ENCODE peak calls at places on chromosomes 3 and 15, in five cellular contexts. G, J, M, Y and P are unnamed samples.

GRCh38 chr3:60365360-60365759 is 885.9 kb downstream of the FHIT start:
- DNase-seq in G (no peak), J (no peak), M (no peak), Y (no peak), P (no peak)

GRCh38 chr3:170360916-170361315 is 3.4 kb downstream of the SKIL start:
- DNase-seq in G (no peak), J (no peak), M (no peak), Y (no peak), P (no peak)

GRCh38 chr3:38655708-38656300 is 6.3 kb upstream of the SCN5A start:
- DNase-seq in G (no peak), J (no peak), M (no peak), Y (peak; percentile 52), P (no peak)

GRCh38 chr15:84648539-84648938 is 5.5 kb downstream of the WDR73 start:
- DNase-seq in G (no peak), J (no peak), M (no peak), Y (no peak), P (no peak)

GRCh38 chr3:76078101-76078500 is 292.8 kb upstream of the ZNF717 start:
- DNase-seq in G (no peak), J (no peak), M (no peak), Y (no peak), P (no peak)

GRCh38 chr3:71101014-71101413 is 482.5 kb downstream of the FOXP1 start:
- DNase-seq in G (no peak), J (no peak), M (no peak), Y (no peak), P (no peak)

GRCh38 chr15:31511707-31512310 is 185.2 kb downstream of the KLF13 start:
- DNase-seq in G (peak; percentile 25), J (no peak), M (no peak), Y (no peak), P (no peak)

GRCh38 chr3:108486910-108487309 is 23.5 kb downstream of the MYH15 start:
- DNase-seq in G (no peak), J (no peak), M (no peak), Y (no peak), P (no peak)

GRCh38 chr3:47533481-47533880 is 20.0 kb upstream of the ELP6 start:
- DNase-seq in G (no peak), J (no peak), M (no peak), Y (no peak), P (no peak)

GRCh38 chr3:163438760-163439159 is 1639.5 kb downstream of the SI start:
- DNase-seq in G (no peak), J (no peak), M (no peak), Y (no peak), P (no peak)

GRCh38 chr3:131142580-131142979 is 115.9 kb downstream of the NEK11 start:
- DNase-seq in G (no peak), J (no peak), M (no peak), Y (no peak), P (no peak)

GRCh38 chr15:69456208-69457166 is 3.9 kb downstream of the RPLP1 start:
- DNase-seq in G (no peak), J (no peak), M (no peak), Y (no peak), P (no peak)
- TF ChIP-seq POLR2AphosphoS5 in G (peak; percentile 72), J (peak; percentile 74), M (peak; percentile 44), Y (peak; percentile 30), P (peak; percentile 86)

DNA sequence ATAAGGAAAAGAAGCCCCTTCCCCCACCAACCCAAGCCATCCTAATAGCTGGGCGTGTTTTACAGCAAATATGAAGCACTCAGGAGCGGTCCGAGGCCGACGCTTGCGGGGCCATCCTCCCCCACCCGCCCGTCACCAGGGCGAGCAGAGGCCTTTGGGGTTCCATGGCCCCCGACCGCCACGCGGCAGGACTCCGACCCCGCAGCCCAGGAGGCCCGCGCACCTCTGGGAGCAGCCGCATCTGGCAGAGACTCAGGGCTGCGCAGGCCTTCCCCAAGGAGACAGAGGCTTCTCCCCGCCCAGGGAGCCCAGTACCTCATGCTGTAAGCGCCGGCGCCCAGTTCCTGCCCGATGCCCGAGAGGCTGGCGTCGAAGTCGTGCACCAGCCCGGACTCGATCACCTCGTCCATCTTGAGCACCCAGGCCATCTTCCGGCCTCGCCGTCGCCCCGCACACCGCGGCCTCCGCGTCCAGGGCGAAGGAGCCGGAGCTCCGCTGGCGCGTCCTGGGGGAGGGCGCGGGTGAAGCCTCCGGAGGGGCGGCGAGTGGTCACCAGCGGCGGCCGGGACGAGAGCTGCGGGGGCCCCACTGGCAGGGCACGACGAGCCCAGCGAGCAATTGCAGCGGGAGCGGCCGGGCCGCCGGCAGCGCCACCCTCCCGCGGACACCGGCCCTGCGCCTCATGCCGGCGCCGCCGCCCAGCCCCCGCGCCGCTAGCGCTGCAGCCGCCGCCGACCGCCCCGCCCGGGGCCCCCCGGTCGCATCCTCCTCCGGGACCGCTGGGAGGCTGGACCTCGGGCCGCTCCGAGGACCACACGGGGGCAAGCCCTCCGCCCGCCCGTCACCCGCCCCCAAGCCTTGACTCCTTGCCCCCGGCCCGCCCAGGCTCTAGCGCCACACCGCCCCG is 531 bp downstream of the UBP1 start:
- DNase-seq in G (no peak), J (peak; percentile 16), M (no peak), Y (peak; percentile 21), P (peak; percentile 28)
- TF ChIP-seq POLR2A in G (peak; percentile 86), J (peak; percentile 71), M (no peak), Y (no peak), P (peak; percentile 73)

DNA sequence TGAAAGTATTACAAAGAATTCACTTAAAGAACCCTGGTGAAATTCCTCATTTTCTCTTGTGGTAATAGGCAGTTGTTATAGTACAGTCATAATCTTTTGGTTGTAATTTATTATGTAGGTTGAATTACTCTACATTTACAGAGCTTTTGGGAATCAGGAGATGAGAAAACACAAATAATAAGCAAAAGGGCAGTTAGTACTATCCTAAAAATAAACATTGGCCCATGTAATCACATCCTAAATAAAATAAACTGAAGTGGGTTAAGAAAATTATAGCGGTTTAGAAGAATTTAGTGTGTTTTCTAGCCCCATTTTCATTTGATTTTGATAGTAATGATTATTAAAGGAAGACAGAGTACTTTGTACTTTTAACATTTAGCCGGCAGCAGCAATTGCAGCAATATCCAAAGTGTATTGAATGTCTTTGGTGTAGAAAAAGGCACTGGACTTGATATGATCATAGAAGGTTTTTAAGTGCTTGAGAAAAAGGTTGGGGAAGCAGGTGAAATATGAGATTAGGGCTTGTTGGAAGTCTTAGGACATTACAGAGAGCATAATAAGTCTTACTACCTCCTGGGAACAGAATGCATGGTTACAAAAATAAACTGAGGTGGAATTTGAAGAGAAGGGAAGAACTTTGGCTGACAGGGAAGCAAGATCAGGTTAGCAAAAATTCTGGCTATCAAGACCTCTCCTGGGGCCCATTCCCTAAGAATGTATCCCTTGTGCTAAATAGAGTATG is 79.9 kb downstream of the MBNL1 start:
- DNase-seq in G (no peak), J (no peak), M (no peak), Y (no peak), P (no peak)
- TF ChIP-seq TAF1 in G (no peak), J (no peak), M (no peak), Y (no peak), P (no peak)

GRCh38 chr3:98875535-98875934 is 26.0 kb downstream of the DCBLD2 start:
- DNase-seq in G (no peak), J (no peak), M (no peak), Y (peak; percentile 15), P (no peak)
- TF ChIP-seq POLR2AphosphoS5 in G (no peak), J (no peak), M (no peak), Y (no peak), P (no peak)

GRCh38 chr3:134360046-134360445 is 14.2 kb downstream of the AMOTL2 start:
- DNase-seq in G (no peak), J (no peak), M (no peak), Y (no peak), P (no peak)
- TF ChIP-seq POLR2A in G (no peak), J (no peak), M (peak; percentile 48), Y (no peak), P (no peak)

GRCh38 chr3:57288403-57288802 is 4.1 kb downstream of the ASB14 start:
- DNase-seq in G (no peak), J (no peak), M (no peak), Y (no peak), P (no peak)

GRCh38 chr3:57279685-57280084 is 12.8 kb downstream of the ASB14 start:
- DNase-seq in G (no peak), J (no peak), M (no peak), Y (no peak), P (no peak)

GRCh38 chr3:57287205-57287604 is 5.3 kb downstream of the ASB14 start:
- DNase-seq in G (no peak), J (no peak), M (no peak), Y (no peak), P (no peak)

GRCh38 chr3:57281710-57282109 is 10.8 kb downstream of the ASB14 start:
- DNase-seq in G (no peak), J (no peak), M (no peak), Y (no peak), P (no peak)

DNA sequence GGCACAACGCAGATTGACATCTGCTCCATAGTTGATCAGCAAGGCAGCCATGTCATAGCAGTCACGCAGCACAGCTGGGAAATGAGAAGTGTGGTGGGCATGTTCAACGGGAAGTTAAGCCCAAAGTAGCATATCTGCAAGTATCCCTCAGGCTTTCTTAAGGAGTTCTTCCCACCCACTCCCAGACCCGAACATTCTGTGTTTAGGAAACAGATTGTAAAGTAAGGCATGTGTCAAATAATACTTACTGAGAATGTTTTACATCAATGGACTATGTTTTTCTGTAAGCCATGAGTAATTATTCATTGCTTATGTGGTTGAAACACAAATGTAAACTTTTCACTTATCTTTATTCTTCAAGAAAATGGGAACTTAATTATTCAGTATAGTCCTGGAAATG is 9.1 kb downstream of the ASB14 start:
- DNase-seq in G (no peak), J (no peak), M (no peak), Y (no peak), P (no peak)
- TF ChIP-seq TAF1 in G (no peak), J (no peak), M (no peak), Y (no peak), P (no peak)